ENCODE peak calls at places on chromosome 7, in seven cellular contexts. Q is germinal center, R is upper lobe of right lung, C is GM12865, E is cardiac muscle cell, P is non-pigmented ciliary epithelial cell, O is AG09319. T is an unnamed sample.

GRCh38 chr7:41874206-41874770 is 171.4 kb upstream of the INHBA start:
- DNase-seq in Q (no peak), R (no peak), C (no peak), E (no peak), P (no peak), O (no peak), T (no peak)

GRCh38 chr7:118312051-118312450 is 87.5 kb downstream of the ANKRD7 start:
- DNase-seq in Q (no peak), R (no peak), C (peak), E (no peak), P (no peak), O (no peak), T (no peak)

GRCh38 chr7:119959811-119960210 is 313.2 kb upstream of the KCND2 start:
- DNase-seq in Q (no peak), R (no peak), C (no peak), E (no peak), P (no peak), O (no peak), T (no peak)

GRCh38 chr7:3187378-3188040 is 113.5 kb upstream of the SDK1 start:
- DNase-seq in Q (no peak), R (no peak), C (no peak), E (no peak), P (no peak), O (no peak), T (no peak)

GRCh38 chr7:27917774-27918314 is 177.9 kb downstream of the TAX1BP1 start:
- DNase-seq in Q (no peak), R (no peak), C (no peak), E (no peak), P (peak), O (no peak), T (no peak)

GRCh38 chr7:151251328-151251925 is 2.9 kb upstream of the SMARCD3 start:
- DNase-seq in Q (no peak), R (peak), C (no peak), E (peak), P (no peak), O (no peak), T (peak)

GRCh38 chr7:134420509-134421125 is 38.3 kb downstream of the AKR1B1 start:
- DNase-seq in Q (peak), R (no peak), C (peak), E (peak), P (no peak), O (peak), T (peak)

GRCh38 chr7:107891619-107892366 is 810 bp downstream of the DLD start:
- DNase-seq in Q (peak), R (no peak), C (no peak), E (no peak), P (no peak), O (no peak), T (peak)

GRCh38 chr7:158957921-158958471 is 101.6 kb downstream of the DYNC2I1 start:
- DNase-seq in Q (peak), R (peak), C (peak), E (no peak), P (no peak), O (no peak), T (peak)

GRCh38 chr7:155002411-155003214 is at the start of gene PAXIP1:
- DNase-seq in Q (peak), R (peak), C (peak), E (peak), P (no peak), O (peak), T (peak)

GRCh38 chr7:113383638-113384037 is 265.3 kb upstream of the SMIM30 start:
- DNase-seq in Q (no peak), R (no peak), C (no peak), E (no peak), P (no peak), O (no peak), T (no peak)

GRCh38 chr7:153675141-153675540 is 377.1 kb upstream of the DPP6 start:
- DNase-seq in Q (no peak), R (no peak), C (no peak), E (no peak), P (no peak), O (no peak), T (no peak)

GRCh38 chr7:121525155-121525819 is 129.2 kb upstream of the FAM3C start:
- DNase-seq in Q (no peak), R (no peak), C (no peak), E (no peak), P (no peak), O (no peak), T (no peak)

GRCh38 chr7:101550641-101551531 is 78.2 kb downstream of the MYL10 start:
- DNase-seq in Q (no peak), R (peak), C (no peak), E (peak), P (no peak), O (no peak), T (no peak)

GRCh38 chr7:67692425-67692824 is 695.8 kb downstream of the TYW1 start:
- DNase-seq in Q (no peak), R (no peak), C (no peak), E (no peak), P (no peak), O (no peak), T (no peak)

GRCh38 chr7:32025381-32026075 is 44.7 kb downstream of the PDE1C start:
- DNase-seq in Q (no peak), R (no peak), C (no peak), E (no peak), P (no peak), O (no peak), T (no peak)

GRCh38 chr7:117673839-117674238 is 194.0 kb downstream of the CFTR start:
- DNase-seq in Q (no peak), R (no peak), C (peak), E (peak), P (no peak), O (no peak), T (no peak)

GRCh38 chr7:30869794-30870491 is 41.7 kb upstream of the AQP1 start:
- DNase-seq in Q (no peak), R (no peak), C (no peak), E (no peak), P (no peak), O (no peak), T (no peak)

GRCh38 chr7:119545118-119545517 is 727.9 kb upstream of the KCND2 start:
- DNase-seq in Q (no peak), R (no peak), C (no peak), E (no peak), P (peak), O (no peak), T (no peak)